ENCODE peak calls at places on chromosome 1, in five cellular contexts. L, W, K, D and Q are unnamed samples.

GRCh38 chr1:28160677-28161328 is 15.7 kb downstream of the PTAFR start:
- DNase-seq in L (no peak), W (no peak), K (peak), D (peak), Q (no peak)

GRCh38 chr1:119688810-119689209 is 22.9 kb upstream of the PHGDH start:
- DNase-seq in L (no peak), W (no peak), K (no peak), D (no peak), Q (no peak)

GRCh38 chr1:16249838-16250241 is 12.9 kb upstream of the CPLANE2 start:
- DNase-seq in L (no peak), W (no peak), K (no peak), D (peak), Q (no peak)

GRCh38 chr1:112905420-112906154 is 50.4 kb downstream of the SLC16A1 start:
- DNase-seq in L (no peak), W (no peak), K (no peak), D (no peak), Q (no peak)

GRCh38 chr1:40530735-40531380 is 579 bp upstream of the ZNF684 start:
- DNase-seq in L (no peak), W (no peak), K (no peak), D (no peak), Q (no peak)

GRCh38 chr1:240906477-240906876 is 294.5 kb upstream of the GREM2 start:
- DNase-seq in L (no peak), W (no peak), K (no peak), D (no peak), Q (no peak)

GRCh38 chr1:62273953-62274352 is 45.3 kb downstream of the KANK4 start:
- DNase-seq in L (no peak), W (no peak), K (no peak), D (no peak), Q (no peak)

GRCh38 chr1:193104496-193104905 is 713 bp downstream of the GLRX2 start:
- DNase-seq in L (no peak), W (no peak), K (peak), D (peak), Q (peak)

GRCh38 chr1:109963864-109964263 is 20.7 kb upstream of the AHCYL1 start:
- DNase-seq in L (no peak), W (no peak), K (no peak), D (no peak), Q (no peak)

GRCh38 chr1:170586942-170587593 is 55.1 kb downstream of the GORAB start:
- DNase-seq in L (no peak), W (no peak), K (no peak), D (peak), Q (no peak)
- TF ChIP-seq CTCF in L (no peak), W (no peak), K (no peak), D (no peak), Q (no peak)

GRCh38 chr1:3402258-3403010 is 52.0 kb upstream of the ARHGEF16 start:
- DNase-seq in L (no peak), W (no peak), K (no peak), D (no peak), Q (no peak)

GRCh38 chr1:3404301-3404700 is 50.2 kb upstream of the ARHGEF16 start:
- DNase-seq in L (no peak), W (no peak), K (no peak), D (no peak), Q (no peak)

GRCh38 chr1:3403011-3403345 is 51.5 kb upstream of the ARHGEF16 start:
- DNase-seq in L (no peak), W (no peak), K (no peak), D (no peak), Q (no peak)

GRCh38 chr1:3404801-3405200 is 49.7 kb upstream of the ARHGEF16 start:
- DNase-seq in L (no peak), W (no peak), K (no peak), D (no peak), Q (no peak)

GRCh38 chr1:3403388-3404179 is 50.9 kb upstream of the ARHGEF16 start:
- DNase-seq in L (no peak), W (no peak), K (no peak), D (no peak), Q (no peak)
- TF ChIP-seq CTCF in L (no peak), W (peak), K (no peak), D (no peak), Q (no peak)

GRCh38 chr1:243229526-243229925 is 25.6 kb downstream of the CEP170 start:
- DNase-seq in L (no peak), W (no peak), K (no peak), D (no peak), Q (no peak)
- TF ChIP-seq CTCF in L (no peak), W (no peak), K (no peak), D (no peak), Q (no peak)

DNA sequence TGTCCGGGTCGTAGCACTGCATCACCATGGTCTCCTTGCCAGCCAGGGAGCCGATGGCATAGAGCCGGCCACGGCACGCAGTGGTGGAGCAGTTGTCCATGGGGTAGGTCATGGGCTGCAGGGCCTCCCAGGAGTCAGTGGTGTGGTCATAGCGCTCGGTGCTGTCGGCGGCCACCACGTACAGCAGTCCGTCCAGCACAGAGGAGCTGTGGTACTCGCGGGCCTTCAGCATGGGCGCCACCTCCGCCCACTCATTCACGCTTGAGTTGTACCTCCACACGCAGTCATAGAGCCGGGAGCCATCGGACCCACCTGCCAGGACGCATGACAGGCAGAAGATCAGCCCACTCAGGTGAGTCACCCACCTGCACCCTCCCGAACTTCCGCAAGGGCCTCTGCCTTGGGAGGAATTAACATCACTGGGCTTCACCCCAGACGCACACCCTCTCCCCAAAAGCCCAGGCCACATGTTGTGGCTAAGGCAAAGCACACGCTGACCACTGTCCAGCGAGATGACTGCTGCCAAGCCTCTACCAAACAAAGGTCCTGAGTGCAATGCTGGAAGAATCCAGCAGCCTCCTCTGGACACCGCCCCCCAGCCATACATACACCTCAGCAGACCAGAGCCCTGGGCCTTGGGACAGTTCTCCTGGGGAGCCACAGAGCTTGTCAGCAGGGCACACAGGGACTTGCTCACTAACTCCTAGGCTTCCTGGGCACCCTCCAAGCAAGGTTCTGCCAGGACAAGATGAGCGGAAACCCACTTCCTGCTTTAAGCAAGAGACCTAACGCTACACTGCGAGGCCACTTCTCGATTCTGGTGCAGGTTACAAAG is 3.3 kb downstream of the KLHL21 start:
- DNase-seq in L (no peak), W (peak), K (peak), D (no peak), Q (peak)
- TF ChIP-seq CTCF in L (no peak), W (no peak), K (no peak), D (no peak), Q (no peak)

DNA sequence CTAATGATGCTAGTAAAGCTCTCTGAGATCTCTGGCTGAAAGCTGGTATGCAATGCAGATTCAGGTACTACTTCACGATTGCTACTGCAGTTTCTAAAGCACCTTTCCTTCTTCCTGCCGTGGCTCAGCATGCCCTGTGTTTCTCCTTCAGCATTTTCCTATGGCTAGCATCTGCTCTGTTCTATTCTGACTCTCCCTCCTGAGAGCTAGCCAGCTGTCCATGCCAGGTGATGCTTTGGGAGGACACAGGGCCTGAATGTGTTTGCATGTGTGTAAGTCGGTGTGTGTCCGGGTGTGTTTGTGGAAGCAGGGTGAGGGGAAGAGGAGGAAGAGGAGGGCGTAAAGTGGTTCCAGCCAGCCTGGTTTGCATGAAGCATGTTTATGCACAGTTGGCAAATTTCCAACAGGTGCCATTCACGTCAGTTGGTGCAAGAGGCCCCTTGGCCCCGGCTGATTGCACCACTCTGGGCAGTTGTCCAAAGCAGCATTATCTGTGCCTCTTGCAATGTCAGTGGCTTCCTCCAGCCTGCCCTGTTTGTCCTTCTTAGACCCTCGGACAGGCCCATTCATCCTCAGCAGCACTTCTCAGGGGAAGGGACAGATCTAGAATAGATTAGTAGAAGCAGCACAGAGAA is 433.3 kb downstream of the DISC1 start:
- DNase-seq in L (no peak), W (no peak), K (no peak), D (no peak), Q (no peak)
- TF ChIP-seq CTCF in L (no peak), W (no peak), K (no peak), D (no peak), Q (no peak)

GRCh38 chr1:12376236-12377064 is 146.6 kb downstream of the VPS13D start:
- DNase-seq in L (no peak), W (no peak), K (no peak), D (no peak), Q (no peak)
- TF ChIP-seq CTCF in L (no peak), W (no peak), K (no peak), D (no peak), Q (no peak)

DNA sequence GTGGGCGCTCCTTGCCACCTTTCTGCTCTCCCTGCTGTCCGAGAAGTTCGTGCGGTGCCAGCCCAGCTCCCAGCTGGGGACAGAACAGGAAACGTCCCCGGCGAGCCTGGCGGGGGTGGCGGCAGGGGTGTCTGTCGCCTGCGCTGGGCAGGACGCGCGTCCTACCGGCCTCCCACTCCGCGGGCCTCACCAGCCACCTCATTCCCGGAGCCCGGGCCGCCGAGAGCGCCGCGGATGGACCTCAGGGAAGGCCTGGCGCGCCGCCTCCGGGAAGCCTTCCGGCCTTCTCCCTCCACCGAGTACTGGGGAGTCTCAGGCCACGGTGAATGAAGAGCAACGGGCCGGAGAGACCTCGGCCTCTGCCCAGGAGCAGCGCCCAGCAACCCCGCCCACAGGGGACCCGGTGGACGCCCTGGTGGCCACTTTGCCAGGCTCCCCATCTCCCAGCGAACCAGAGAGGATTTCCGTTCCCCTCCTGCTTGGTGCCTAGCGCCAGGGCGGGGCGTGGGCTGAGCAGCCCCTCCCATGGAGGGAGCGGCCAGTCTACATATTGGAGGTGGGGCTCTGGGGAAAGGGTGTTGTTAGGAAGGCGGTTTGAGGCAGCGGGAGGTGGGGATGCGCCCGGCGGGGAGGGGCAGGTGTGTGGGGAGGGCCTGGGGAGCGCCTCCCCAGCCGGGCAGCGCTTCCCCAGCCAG is 9.5 kb upstream of the TNFRSF14 start:
- DNase-seq in L (peak), W (peak), K (peak), D (peak), Q (peak)
- TF ChIP-seq CTCF in L (no peak), W (peak), K (peak), D (peak), Q (no peak)

DNA sequence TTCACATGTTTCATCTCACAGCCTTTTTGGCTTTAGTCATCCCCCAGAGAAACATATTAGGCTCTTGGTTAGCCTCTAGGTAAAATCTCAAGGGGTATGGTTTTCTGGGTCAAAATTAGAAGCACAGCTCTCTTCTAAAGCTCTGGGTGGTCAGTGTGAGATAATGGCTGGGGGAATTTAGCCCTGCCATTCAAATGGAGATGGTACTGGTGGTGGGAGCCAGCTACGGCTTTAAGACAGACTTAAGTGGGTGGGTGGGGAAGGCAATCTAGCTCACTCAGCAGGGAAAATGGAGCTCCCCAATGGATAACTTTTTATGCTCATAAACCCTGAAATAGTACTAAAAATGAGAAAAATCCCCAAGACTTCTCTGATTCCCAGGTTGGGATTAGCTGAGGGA is 5.7 kb downstream of the TEX38 start:
- DNase-seq in L (no peak), W (no peak), K (no peak), D (no peak), Q (no peak)
- TF ChIP-seq CTCF in L (no peak), W (no peak), K (no peak), D (no peak), Q (no peak)

DNA sequence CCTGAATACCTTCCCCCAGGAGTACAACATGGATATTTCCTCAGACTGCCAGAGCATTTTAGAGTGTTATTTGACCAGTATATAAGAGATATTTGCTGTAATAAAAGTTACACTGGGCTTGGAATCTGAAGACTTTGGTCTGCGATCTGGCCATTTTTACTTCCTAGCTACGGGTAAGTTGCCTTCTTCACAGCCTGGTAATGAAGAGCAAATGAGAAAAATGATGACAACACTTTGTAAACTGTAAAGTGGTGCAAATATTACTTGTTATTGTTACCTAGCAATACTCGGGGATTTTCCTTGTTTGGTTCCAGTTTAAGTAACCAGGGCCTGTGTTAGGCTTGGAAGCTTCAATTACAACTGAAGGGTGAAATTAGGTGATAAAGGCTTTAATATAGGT is 180.8 kb upstream of the LMO4 start:
- DNase-seq in L (no peak), W (no peak), K (no peak), D (no peak), Q (no peak)
- TF ChIP-seq CTCF in L (no peak), W (no peak), K (no peak), D (no peak), Q (no peak)